ENCODE peak calls at places on chromosome 11, in eight cellular contexts. M, W, J, U, F, C, B and O are unnamed samples.

GRCh38 chr11:102422817-102423725 is 29.5 kb downstream of the TMEM123 start:
- DNase-seq in M (no peak), W (no peak), J (peak; percentile 33), U (no peak), F (no peak), C (no peak), B (no peak), O (no peak)

GRCh38 chr11:129307162-129307561 is 68.5 kb upstream of the BARX2 start:
- DNase-seq in M (no peak), W (no peak), J (no peak), U (no peak), F (no peak), C (no peak), B (no peak), O (no peak)

GRCh38 chr11:126317681-126318641 is 14.1 kb downstream of the DCPS start:
- DNase-seq in M (peak; percentile 48), W (no peak), J (no peak), U (peak; percentile 88), F (no peak), C (peak; percentile 85), B (no peak), O (no peak)

GRCh38 chr11:78798567-78799170 is 224.0 kb upstream of the NARS2 start:
- DNase-seq in M (peak; percentile 83), W (peak; percentile 85), J (peak; percentile 79), U (peak; percentile 90), F (no peak), C (peak; percentile 88), B (peak; percentile 77), O (no peak)

GRCh38 chr11:45927684-45928413 is 5.4 kb downstream of the LARGE2 start:
- DNase-seq in M (no peak), W (no peak), J (no peak), U (peak; percentile 73), F (no peak), C (peak; percentile 62), B (peak; percentile 24), O (no peak)

GRCh38 chr11:111963786-111964385 is 26.7 kb downstream of the DIXDC1 start:
- DNase-seq in M (no peak), W (no peak), J (no peak), U (no peak), F (no peak), C (no peak), B (no peak), O (no peak)

GRCh38 chr11:121112498-121113455 is 11.7 kb downstream of the TECTA start:
- DNase-seq in M (peak; percentile 68), W (peak; percentile 87), J (peak; percentile 81), U (no peak), F (no peak), C (peak; percentile 70), B (peak; percentile 78), O (peak; percentile 1)

GRCh38 chr11:33690290-33691050 is 10.2 kb downstream of the C11orf91 start:
- DNase-seq in M (no peak), W (peak; percentile 97), J (no peak), U (peak; percentile 89), F (no peak), C (peak; percentile 89), B (no peak), O (peak; percentile 100)

GRCh38 chr11:19642759-19643158 is 69.9 kb upstream of the NAV2 start:
- DNase-seq in M (no peak), W (no peak), J (no peak), U (no peak), F (no peak), C (no peak), B (no peak), O (no peak)

GRCh38 chr11:11081786-11082185 is 223.9 kb upstream of the ZBED5 start:
- DNase-seq in M (no peak), W (no peak), J (no peak), U (no peak), F (no peak), C (no peak), B (peak; percentile 54), O (no peak)

DNA sequence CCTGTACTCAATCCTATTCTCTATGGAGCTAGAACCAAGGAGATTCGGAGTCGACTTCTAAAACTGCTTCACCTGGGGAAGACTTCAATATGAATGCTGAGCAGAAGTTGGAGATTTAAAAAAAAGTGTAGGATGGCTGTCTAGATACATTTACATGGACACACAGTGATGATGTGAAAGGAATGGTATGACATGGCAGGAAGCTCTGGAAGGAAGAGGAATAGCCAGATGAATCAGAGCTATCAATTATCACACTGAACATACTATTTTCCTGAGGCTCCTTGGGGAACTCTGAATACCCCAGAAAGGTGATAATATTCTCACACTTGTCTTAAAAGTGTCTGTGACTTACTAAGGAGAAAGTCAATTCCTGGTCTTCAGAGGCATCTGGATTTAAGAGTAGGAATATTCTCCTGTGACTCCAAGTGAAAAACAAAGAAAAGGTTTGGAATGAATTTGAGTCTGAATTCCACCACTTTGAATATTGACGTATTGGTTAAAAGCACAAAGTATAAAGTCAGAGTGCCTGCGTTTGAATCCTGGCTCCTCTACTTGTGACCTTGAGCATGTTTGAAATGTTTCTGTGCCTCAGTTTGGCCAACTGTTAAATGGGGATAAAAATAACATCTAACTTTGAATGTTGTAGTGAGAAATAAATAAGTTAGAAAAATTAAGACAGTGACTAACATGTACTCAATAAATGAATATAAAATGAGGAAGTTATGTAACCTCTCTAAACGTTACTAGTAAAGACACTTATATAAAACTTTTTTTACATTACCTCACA is 1.3 kb downstream of the OR52D1 start:
- DNase-seq in M (no peak), W (no peak), J (no peak), U (no peak), F (no peak), C (no peak), B (no peak), O (no peak)
- H3K27ac ChIP-seq in M (no peak overlapping the region), W (no peak overlapping the region), J (no peak overlapping the region), U (no peak overlapping the region), F (no peak overlapping the region), C (no peak overlapping the region), B (no peak overlapping the region), O (no peak overlapping the region)

DNA sequence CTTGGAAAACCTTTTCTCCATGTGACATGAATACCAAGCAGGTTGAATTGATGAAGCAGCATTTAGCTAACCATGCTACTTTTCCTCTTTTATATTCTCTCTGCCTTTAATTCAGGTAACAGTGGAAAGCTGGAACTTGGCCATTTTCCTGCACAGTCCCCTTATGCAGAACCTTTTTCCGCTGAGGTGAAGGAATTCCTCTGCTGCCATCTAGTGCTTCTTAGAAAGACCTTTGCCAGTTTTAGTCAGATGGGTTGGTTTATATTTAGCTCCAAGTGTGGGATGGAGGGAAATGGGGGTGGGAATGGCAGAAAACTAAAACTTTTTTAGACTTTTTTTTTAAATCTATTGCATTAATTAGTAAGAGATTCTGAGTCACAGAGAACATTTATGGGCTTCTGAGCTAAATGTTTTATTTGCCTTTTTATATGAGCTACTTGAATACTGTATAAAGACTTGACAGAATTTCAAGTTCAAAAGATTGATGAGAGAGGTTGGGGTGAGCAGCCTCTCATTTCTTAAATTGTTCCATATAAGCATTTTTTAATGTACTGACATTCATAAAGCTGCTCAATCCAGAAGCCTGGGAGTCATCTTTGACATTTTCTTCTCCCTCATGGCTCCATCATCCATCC is 153.9 kb upstream of the ZC3H12C start:
- DNase-seq in M (no peak), W (peak; percentile 94), J (peak; percentile 78), U (no peak), F (no peak), C (no peak), B (no peak), O (peak; percentile 33)
- H3K27ac ChIP-seq in M (no peak overlapping the region), W (peak overlapping the region; percentile 85), J (no peak overlapping the region), U (no peak overlapping the region), F (no peak overlapping the region), C (no peak overlapping the region), B (no peak overlapping the region), O (no peak overlapping the region)

GRCh38 chr11:65026810-65027209 is 429 bp upstream of the SNX15 start:
- DNase-seq in M (no peak), W (no peak), J (no peak), U (no peak), F (no peak), C (no peak), B (no peak), O (no peak)
- H3K27ac ChIP-seq in M (no peak overlapping the region), W (peak overlapping the region; percentile 66), J (no peak overlapping the region), U (no peak overlapping the region), F (peak overlapping the region; percentile 97), C (peak overlapping the region; percentile 85), B (no peak overlapping the region), O (peak overlapping the region; percentile 83)

GRCh38 chr11:1639666-1640065 is 10.1 kb downstream of the KRTAP5-5 start:
- DNase-seq in M (no peak), W (no peak), J (no peak), U (peak; percentile 39), F (no peak), C (no peak), B (no peak), O (no peak)
- H3K27ac ChIP-seq in M (no peak overlapping the region), W (no peak overlapping the region), J (no peak overlapping the region), U (no peak overlapping the region), F (no peak overlapping the region), C (no peak overlapping the region), B (no peak overlapping the region), O (no peak overlapping the region)

GRCh38 chr11:48052183-48053040 is 72.1 kb downstream of the PTPRJ start:
- DNase-seq in M (no peak), W (peak; percentile 93), J (peak; percentile 24), U (no peak), F (no peak), C (no peak), B (peak; percentile 65), O (peak; percentile 31)

GRCh38 chr11:48050304-48050703 is 69.9 kb downstream of the PTPRJ start:
- DNase-seq in M (no peak), W (no peak), J (no peak), U (no peak), F (no peak), C (no peak), B (no peak), O (no peak)

GRCh38 chr11:48051217-48051848 is 71.0 kb downstream of the PTPRJ start:
- DNase-seq in M (no peak), W (no peak), J (no peak), U (no peak), F (no peak), C (no peak), B (no peak), O (no peak)

GRCh38 chr11:48047616-48048015 is 67.3 kb downstream of the PTPRJ start:
- DNase-seq in M (no peak), W (no peak), J (no peak), U (no peak), F (no peak), C (no peak), B (no peak), O (no peak)

GRCh38 chr11:48049036-48049435 is 68.7 kb downstream of the PTPRJ start:
- DNase-seq in M (no peak), W (peak; percentile 24), J (no peak), U (no peak), F (no peak), C (no peak), B (no peak), O (no peak)
- H3K27ac ChIP-seq in M (no peak overlapping the region), W (peak overlapping the region; percentile 89), J (no peak overlapping the region), U (no peak overlapping the region), F (no peak overlapping the region), C (no peak overlapping the region), B (no peak overlapping the region), O (no peak overlapping the region)